ENCODE peak calls at places on chromosomes 16 and 17, in eight cellular contexts. M is OCI-LY7, Y is cardiac muscle cell, G is ascending aorta, D is tibial artery, L is Caco-2, S is nephron progenitor cell, H is sigmoid colon. R is an unnamed sample.

GRCh38 chr17:33328129-33328528 is 35.0 kb upstream of the ASIC2 start:
- DNase-seq in M (no peak), Y (peak), G (no peak), D (no peak), L (peak), S (peak), H (no peak), R (no peak)

GRCh38 chr17:20009052-20009301 is 182 bp upstream of the SPECC1 start:
- DNase-seq in M (no peak), Y (no peak), G (no peak), D (no peak), L (no peak), S (no peak), H (no peak), R (no peak)

GRCh38 chr16:1063728-1064127 is 8.8 kb upstream of the SSTR5 start:
- DNase-seq in M (no peak), Y (no peak), G (no peak), D (no peak), L (no peak), S (no peak), H (no peak), R (no peak)

GRCh38 chr17:62720126-62720850 is 87.8 kb downstream of the MARCHF10 start:
- DNase-seq in M (no peak), Y (no peak), G (no peak), D (no peak), L (peak), S (no peak), H (peak), R (no peak)

GRCh38 chr17:10757658-10758057 is 27.8 kb upstream of the TMEM220 start:
- DNase-seq in M (no peak), Y (no peak), G (no peak), D (no peak), L (no peak), S (no peak), H (peak), R (no peak)

GRCh38 chr16:23339781-23340180 is 37.7 kb downstream of the SCNN1B start:
- DNase-seq in M (no peak), Y (no peak), G (no peak), D (no peak), L (no peak), S (no peak), H (no peak), R (no peak)

GRCh38 chr16:81758376-81758775 is 20.7 kb upstream of the PLCG2 start:
- DNase-seq in M (no peak), Y (no peak), G (no peak), D (no peak), L (no peak), S (no peak), H (no peak), R (no peak)

GRCh38 chr17:41547921-41548843 is 20.1 kb upstream of the KRT19 start:
- DNase-seq in M (no peak), Y (no peak), G (peak), D (peak), L (no peak), S (no peak), H (peak), R (peak)

GRCh38 chr16:55214412-55214811 is 109.6 kb upstream of the IRX6 start:
- DNase-seq in M (no peak), Y (no peak), G (no peak), D (no peak), L (no peak), S (no peak), H (no peak), R (no peak)

GRCh38 chr17:12510535-12510934 is 155.2 kb upstream of the MYOCD start:
- DNase-seq in M (no peak), Y (no peak), G (no peak), D (no peak), L (no peak), S (no peak), H (no peak), R (no peak)

GRCh38 chr16:51577621-51578303 is 426.7 kb upstream of the SALL1 start:
- DNase-seq in M (no peak), Y (peak), G (no peak), D (no peak), L (no peak), S (peak), H (no peak), R (no peak)

GRCh38 chr16:59920054-59920453 is 1185.9 kb upstream of the GOT2 start:
- DNase-seq in M (no peak), Y (no peak), G (no peak), D (no peak), L (no peak), S (no peak), H (no peak), R (no peak)

GRCh38 chr17:57723427-57724037 is 21.6 kb downstream of the CCDC182 start:
- DNase-seq in M (no peak), Y (no peak), G (no peak), D (no peak), L (no peak), S (no peak), H (no peak), R (no peak)

GRCh38 chr16:20995711-20996110 is 95.1 kb downstream of the LYRM1 start:
- DNase-seq in M (no peak), Y (no peak), G (no peak), D (no peak), L (no peak), S (no peak), H (no peak), R (no peak)

GRCh38 chr16:88846088-88846487 is 10.7 kb downstream of the GALNS start:
- DNase-seq in M (no peak), Y (no peak), G (no peak), D (no peak), L (no peak), S (no peak), H (no peak), R (no peak)

GRCh38 chr17:9937164-9937835 is 32.2 kb upstream of the RCVRN start:
- DNase-seq in M (no peak), Y (no peak), G (no peak), D (peak), L (no peak), S (no peak), H (peak), R (no peak)

GRCh38 chr16:12027091-12027490 is 50.6 kb downstream of the SNX29 start:
- DNase-seq in M (peak), Y (no peak), G (no peak), D (no peak), L (no peak), S (no peak), H (no peak), R (no peak)

GRCh38 chr17:30958187-30958586 is 12.7 kb upstream of the RNF135 start:
- DNase-seq in M (peak), Y (no peak), G (peak), D (no peak), L (no peak), S (no peak), H (no peak), R (no peak)

GRCh38 chr16:10940501-10941079 is 1.7 kb downstream of the DEXI start:
- DNase-seq in M (peak), Y (no peak), G (no peak), D (no peak), L (no peak), S (no peak), H (no peak), R (no peak)

GRCh38 chr16:70700101-70701020 is 14.5 kb upstream of the MTSS2 start:
- DNase-seq in M (no peak), Y (no peak), G (peak), D (peak), L (no peak), S (no peak), H (peak), R (no peak)

GRCh38 chr17:38748329-38749221 is at the start of gene PCGF2:
- DNase-seq in M (peak), Y (peak), G (peak), D (peak), L (peak), S (peak), H (peak), R (peak)

GRCh38 chr16:87874639-87875472 is 5.5 kb upstream of the SLC7A5 start:
- DNase-seq in M (no peak), Y (no peak), G (no peak), D (no peak), L (peak), S (no peak), H (no peak), R (no peak)

GRCh38 chr17:15341385-15341849 is at the start of gene TEKT3:
- DNase-seq in M (no peak), Y (peak), G (peak), D (peak), L (peak), S (peak), H (peak), R (peak)

GRCh38 chr16:30490210-30490609 is 17.7 kb downstream of the ITGAL start:
- DNase-seq in M (no peak), Y (no peak), G (no peak), D (no peak), L (no peak), S (no peak), H (no peak), R (no peak)

GRCh38 chr17:61411114-61411943 is 11.7 kb downstream of the TBX2 start:
- DNase-seq in M (peak), Y (peak), G (peak), D (peak), L (peak), S (peak), H (peak), R (no peak)

GRCh38 chr17:31677681-31678080 is 181.4 kb downstream of the COPRS start:
- DNase-seq in M (no peak), Y (no peak), G (peak), D (no peak), L (no peak), S (no peak), H (no peak), R (no peak)

GRCh38 chr17:77153487-77153886 is 12.7 kb downstream of the SEC14L1 start:
- DNase-seq in M (no peak), Y (no peak), G (no peak), D (no peak), L (no peak), S (no peak), H (no peak), R (no peak)

GRCh38 chr16:59021751-59022150 is 287.6 kb upstream of the GOT2 start:
- DNase-seq in M (no peak), Y (no peak), G (no peak), D (no peak), L (no peak), S (no peak), H (no peak), R (no peak)

GRCh38 chr16:20906225-20906870 is 5.8 kb downstream of the LYRM1 start:
- DNase-seq in M (no peak), Y (no peak), G (peak), D (no peak), L (peak), S (no peak), H (no peak), R (no peak)

GRCh38 chr17:36842231-36842630 is 95.0 kb upstream of the LHX1 start:
- DNase-seq in M (no peak), Y (no peak), G (no peak), D (no peak), L (no peak), S (no peak), H (no peak), R (no peak)
- TF ChIP-seq CTCF in M (no peak), Y (no peak), G (no peak), D (no peak), L (no peak), S (no peak), H (no peak), R (no peak)

GRCh38 chr17:81401727-81402529 is 6.7 kb downstream of the BAHCC1 start:
- DNase-seq in M (peak), Y (peak), G (no peak), D (no peak), L (peak), S (no peak), H (no peak), R (no peak)
- TF ChIP-seq CTCF in M (peak), Y (peak), G (peak), D (peak), L (no peak), S (no peak), H (no peak), R (no peak)

GRCh38 chr16:65548470-65548869 is 426.6 kb upstream of the CDH11 start:
- DNase-seq in M (no peak), Y (no peak), G (no peak), D (no peak), L (no peak), S (peak), H (no peak), R (no peak)
- TF ChIP-seq CTCF in M (no peak), Y (peak), G (no peak), D (no peak), L (no peak), S (no peak), H (no peak), R (no peak)

GRCh38 chr17:81871387-81872120 is 417 bp upstream of the ARHGDIA start:
- DNase-seq in M (peak), Y (peak), G (peak), D (peak), L (peak), S (peak), H (peak), R (peak)
- TF ChIP-seq CTCF in M (peak), Y (peak), G (peak), D (peak), L (peak), S (no peak), H (no peak), R (no peak)

GRCh38 chr16:13552062-13552959 is 367.6 kb upstream of the ERCC4 start:
- DNase-seq in M (no peak), Y (no peak), G (no peak), D (no peak), L (peak), S (no peak), H (no peak), R (no peak)
- TF ChIP-seq CTCF in M (no peak), Y (no peak), G (no peak), D (no peak), L (peak), S (no peak), H (no peak), R (no peak)

DNA sequence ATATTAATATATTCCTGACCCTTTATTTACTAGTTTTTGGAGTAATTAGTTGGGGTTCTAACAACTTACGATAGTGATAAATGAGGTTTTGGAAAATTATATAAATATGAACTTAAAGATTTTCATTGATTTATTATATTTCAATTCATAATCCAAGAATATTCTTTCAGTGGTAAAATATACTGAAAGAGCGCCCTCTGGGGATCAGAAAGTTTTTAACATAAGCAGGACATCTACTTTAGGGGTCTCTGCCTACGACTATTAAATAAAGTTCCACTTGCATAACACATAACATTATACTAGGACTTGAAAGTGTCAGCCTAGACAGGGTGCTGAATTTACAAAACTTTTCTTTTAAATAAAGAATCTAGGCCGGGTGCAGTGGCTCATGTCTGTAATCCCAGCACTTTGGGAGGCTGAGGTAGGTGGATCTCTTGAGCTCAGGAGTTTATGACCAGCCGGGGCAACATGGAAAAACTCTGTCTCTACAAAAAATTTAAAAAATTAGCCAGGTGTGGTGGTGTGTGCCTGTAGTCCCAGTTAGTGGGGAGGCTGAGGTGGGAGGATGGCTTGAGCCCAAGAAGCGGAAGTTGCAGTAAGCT is 15.6 kb downstream of the RFWD3 start:
- DNase-seq in M (peak), Y (peak), G (no peak), D (no peak), L (peak), S (no peak), H (no peak), R (no peak)
- TF ChIP-seq CTCF in M (peak), Y (peak), G (peak), D (no peak), L (peak), S (peak), H (no peak), R (no peak)

GRCh38 chr17:60315650-60316049 is 76.3 kb downstream of the USP32 start:
- DNase-seq in M (no peak), Y (no peak), G (no peak), D (no peak), L (no peak), S (no peak), H (no peak), R (no peak)
- TF ChIP-seq CTCF in M (peak), Y (peak), G (no peak), D (no peak), L (no peak), S (no peak), H (no peak), R (no peak)

GRCh38 chr17:44170499-44171201 is at the start of gene ASB16:
- DNase-seq in M (no peak), Y (peak), G (no peak), D (no peak), L (no peak), S (no peak), H (no peak), R (no peak)
- TF ChIP-seq CTCF in M (no peak), Y (no peak), G (no peak), D (no peak), L (no peak), S (no peak), H (no peak), R (no peak)

R was measured in omental fat pad.